ENCODE peak calls at places on chromosomes 3 and 15, in four cellular contexts. D is Right ventricle myocardium superior, F is HT1080, V is nephron progenitor cell. B is an unnamed sample.

GRCh38 chr3:12838179-12838965 is 3.0 kb downstream of the RPL32 start:
- DNase-seq in D (no peak), V (no peak), F (no peak), B (no peak)

GRCh38 chr3:81242871-81243270 is 518.6 kb downstream of the GBE1 start:
- DNase-seq in F (peak), D (no peak), V (no peak), B (peak)

GRCh38 chr3:190886945-190887344 is 24.5 kb upstream of the GMNC start:
- DNase-seq in D (no peak), V (no peak), F (peak), B (no peak)

GRCh38 chr3:29901097-29901496 is 620.2 kb downstream of the RBMS3 start:
- DNase-seq in D (no peak), V (no peak), F (no peak), B (no peak)

GRCh38 chr15:101391981-101392566 is 97.0 kb upstream of the SNRPA1 start:
- DNase-seq in F (no peak), V (no peak), D (no peak), B (no peak)

GRCh38 chr3:150384517-150385212 is 23.4 kb upstream of the TSC22D2 start:
- DNase-seq in V (peak), F (no peak), D (no peak), B (no peak)

GRCh38 chr3:122151480-122151879 is 32.0 kb upstream of the CASR start:
- DNase-seq in V (no peak), D (no peak), F (peak), B (no peak)

GRCh38 chr3:17678116-17678741 is 64.2 kb downstream of the TBC1D5 start:
- DNase-seq in V (no peak), D (no peak), F (peak), B (no peak)

GRCh38 chr3:54954516-54954915 is 26.7 kb upstream of the LRTM1 start:
- DNase-seq in V (no peak), D (no peak), F (no peak), B (no peak)

GRCh38 chr3:150216041-150216811 is 191.9 kb upstream of the TSC22D2 start:
- DNase-seq in V (no peak), D (peak), F (peak), B (no peak)

GRCh38 chr3:177263615-177264365 is 66.5 kb upstream of the TBL1XR1 start:
- DNase-seq in F (peak), V (no peak), D (no peak), B (no peak)

GRCh38 chr3:30551266-30551665 is 55.1 kb upstream of the TGFBR2 start:
- DNase-seq in D (no peak), F (no peak), V (no peak), B (no peak)

GRCh38 chr3:137582484-137582883 is 181.6 kb upstream of the SOX14 start:
- DNase-seq in V (no peak), D (no peak), F (no peak), B (peak)

GRCh38 chr15:27492021-27492621 is 521.1 kb downstream of the GABRG3 start:
- DNase-seq in V (no peak), D (no peak), F (no peak), B (no peak)